ENCODE peak calls at places on chromosomes 11 and 22, in eight cellular contexts. Y, N, S, L, J, Z, D and A are unnamed samples.

GRCh38 chr22:42794551-42795510 is 62.2 kb downstream of the ARFGAP3 start:
- DNase-seq in Y (no peak), Z (no peak), N (no peak), L (no peak), S (no peak), J (peak), D (no peak), A (no peak)

GRCh38 chr22:39128508-39128907 is 24.0 kb downstream of the CBX7 start:
- DNase-seq in L (no peak), Z (no peak), J (no peak), S (no peak), Y (no peak), N (peak), D (no peak), A (no peak)

GRCh38 chr11:133904818-133905515 is 51.8 kb downstream of the IGSF9B start:
- DNase-seq in D (no peak), J (peak), Y (no peak), L (no peak), S (no peak), Z (no peak), N (no peak), A (no peak)

GRCh38 chr22:24208012-24208749 is 26.9 kb downstream of the SUSD2 start:
- DNase-seq in N (no peak), S (no peak), J (peak), Y (no peak), D (peak), Z (no peak), L (peak), A (no peak)

GRCh38 chr11:113906038-113906437 is 1.4 kb downstream of the HTR3B start:
- DNase-seq in S (no peak), L (peak), J (no peak), Y (no peak), N (no peak), D (no peak), Z (no peak), A (no peak)

GRCh38 chr11:79959318-79959717 is 518.5 kb upstream of the TENM4 start:
- DNase-seq in N (no peak), L (no peak), Y (no peak), D (no peak), S (no peak), J (no peak), Z (no peak), A (no peak)

GRCh38 chr11:65873280-65874156 is 918 bp upstream of the EFEMP2 start:
- DNase-seq in N (peak), D (peak), J (peak), Z (peak), L (peak), Y (peak), S (peak), A (peak)

GRCh38 chr22:47448231-47449035 is 686.0 kb downstream of the TBC1D22A start:
- DNase-seq in J (no peak), Z (no peak), D (no peak), N (no peak), L (no peak), Y (no peak), S (no peak), A (no peak)

GRCh38 chr11:78542007-78542406 is 32.7 kb downstream of the NARS2 start:
- DNase-seq in S (no peak), D (no peak), J (no peak), N (no peak), L (peak), Y (no peak), Z (no peak), A (no peak)

GRCh38 chr22:38032681-38033521 is 24.3 kb upstream of the PICK1 start:
- DNase-seq in N (no peak), L (peak), Y (no peak), S (peak), J (no peak), Z (no peak), D (no peak), A (no peak)

GRCh38 chr11:2761131-2762030 is 61.6 kb upstream of the KCNQ1OT1 start:
- DNase-seq in Y (peak), L (no peak), S (no peak), N (peak), D (no peak), Z (no peak), J (peak), A (peak)

GRCh38 chr11:30002157-30002556 is 14.7 kb downstream of the KCNA4 start:
- DNase-seq in Z (no peak), S (no peak), D (no peak), L (no peak), N (no peak), J (no peak), Y (no peak), A (no peak)

GRCh38 chr11:69123593-69124545 is 31.9 kb upstream of the SMIM38 start:
- DNase-seq in S (no peak), D (no peak), Y (no peak), L (no peak), N (no peak), J (no peak), Z (no peak), A (no peak)

GRCh38 chr22:36365020-36365411 is 22.8 kb downstream of the MYH9 start:
- DNase-seq in Y (no peak), S (no peak), L (peak), D (peak), J (peak), N (peak), Z (peak), A (peak)

GRCh38 chr11:113176971-113177370 is 137.4 kb upstream of the TTC12 start:
- DNase-seq in Z (no peak), Y (no peak), D (no peak), J (no peak), L (peak), N (no peak), S (no peak), A (no peak)

GRCh38 chr22:48885271-48885918 is 942.3 kb downstream of the BRD1 start:
- DNase-seq in Y (no peak), D (no peak), S (no peak), Z (no peak), L (no peak), N (no peak), J (peak), A (no peak)

GRCh38 chr11:7571640-7572000 is 57.8 kb downstream of the PPFIBP2 start:
- DNase-seq in Y (peak), Z (no peak), D (no peak), L (peak), N (no peak), S (peak), J (peak), A (no peak)

GRCh38 chr22:35322893-35323292 is 23.2 kb downstream of the TOM1 start:
- DNase-seq in L (no peak), N (no peak), Y (no peak), S (no peak), J (no peak), Z (no peak), D (no peak), A (no peak)

GRCh38 chr11:76591416-76591815 is 79.1 kb downstream of the LRRC32 start:
- DNase-seq in Z (no peak), D (no peak), S (no peak), Y (no peak), N (peak), L (no peak), J (no peak), A (no peak)

GRCh38 chr11:117825538-117826359 is 1.2 kb upstream of the FXYD2 start:
- DNase-seq in J (peak), N (peak), S (peak), D (no peak), Y (no peak), L (no peak), Z (no peak), A (no peak)

GRCh38 chr11:128323381-128323780 is 264.0 kb downstream of the ETS1 start:
- DNase-seq in Y (no peak), J (no peak), D (no peak), N (no peak), Z (no peak), S (no peak), L (peak), A (no peak)

GRCh38 chr11:128313931-128314330 is 273.4 kb downstream of the ETS1 start:
- DNase-seq in S (no peak), J (no peak), Z (no peak), N (no peak), D (no peak), Y (no peak), L (no peak), A (no peak)

GRCh38 chr11:128316541-128317206 is 270.7 kb downstream of the ETS1 start:
- DNase-seq in Y (no peak), S (no peak), Z (no peak), J (no peak), D (no peak), L (peak), N (no peak), A (no peak)

GRCh38 chr11:128315933-128316332 is 271.4 kb downstream of the ETS1 start:
- DNase-seq in D (no peak), S (no peak), J (no peak), Y (no peak), N (no peak), Z (no peak), L (no peak), A (no peak)

GRCh38 chr11:128318856-128319474 is 268.4 kb downstream of the ETS1 start:
- DNase-seq in Z (peak), L (no peak), N (no peak), J (no peak), S (no peak), D (no peak), Y (no peak), A (peak)
- TF ChIP-seq CTCF in Z (peak), L (no peak), N (no peak), J (no peak), S (no peak), D (no peak), Y (no peak), A (no peak)

GRCh38 chr11:57001674-57002401 is 13.1 kb downstream of the OR5AK2 start:
- DNase-seq in N (no peak), Z (no peak), J (no peak), S (no peak), L (peak), Y (no peak), D (no peak), A (no peak)
- TF ChIP-seq CTCF in N (no peak), Z (no peak), J (no peak), S (no peak), L (peak), Y (peak), D (no peak), A (no peak)

DNA sequence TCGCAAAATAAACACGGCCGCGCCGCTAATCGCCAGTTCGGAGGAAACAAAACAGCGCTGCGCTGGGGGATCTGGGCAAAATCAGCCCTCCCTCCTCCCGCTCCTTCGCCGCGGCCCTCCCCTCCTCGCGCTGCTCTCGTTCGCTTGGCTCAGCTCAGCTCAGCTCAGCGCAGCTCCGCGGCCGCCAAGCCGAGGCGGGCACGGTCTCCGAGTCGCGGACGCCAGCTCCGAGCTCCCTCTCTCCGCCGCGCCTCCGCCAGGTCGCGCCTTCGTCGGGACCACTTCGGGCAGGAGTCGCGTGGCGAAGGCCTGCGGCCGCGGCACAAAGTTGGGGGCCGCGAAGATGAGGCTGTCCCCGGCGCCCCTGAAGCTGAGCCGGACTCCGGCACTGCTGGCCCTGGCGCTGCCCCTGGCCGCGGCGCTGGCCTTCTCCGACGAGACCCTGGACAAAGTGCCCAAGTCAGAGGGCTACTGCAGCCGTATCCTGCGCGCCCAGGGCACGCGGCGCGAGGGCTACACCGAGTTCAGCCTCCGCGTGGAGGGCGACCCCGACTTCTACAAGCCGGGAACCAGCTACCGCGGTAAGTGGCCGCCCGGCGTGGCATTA is at the start of gene SPON1:
- DNase-seq in N (peak), Z (peak), L (peak), D (no peak), S (no peak), J (no peak), Y (peak), A (peak)
- TF ChIP-seq CTCF in N (no peak), Z (no peak), L (no peak), D (no peak), S (no peak), J (no peak), Y (no peak), A (no peak)

GRCh38 chr11:33713162-33713913 is 12.7 kb upstream of the C11orf91 start:
- DNase-seq in D (no peak), S (no peak), Z (no peak), Y (no peak), N (no peak), L (no peak), J (no peak), A (no peak)

GRCh38 chr11:33713914-33714398 is 13.3 kb upstream of the C11orf91 start:
- DNase-seq in N (no peak), J (no peak), Y (no peak), D (no peak), Z (no peak), S (no peak), L (no peak), A (no peak)

GRCh38 chr11:33719587-33719986 is 16.6 kb downstream of the CD59 start:
- DNase-seq in Y (no peak), L (no peak), S (no peak), Z (no peak), J (no peak), N (no peak), D (no peak), A (no peak)

GRCh38 chr11:33718441-33718840 is 17.8 kb downstream of the CD59 start:
- DNase-seq in Y (no peak), Z (no peak), J (no peak), N (no peak), L (no peak), D (no peak), S (no peak), A (no peak)

DNA sequence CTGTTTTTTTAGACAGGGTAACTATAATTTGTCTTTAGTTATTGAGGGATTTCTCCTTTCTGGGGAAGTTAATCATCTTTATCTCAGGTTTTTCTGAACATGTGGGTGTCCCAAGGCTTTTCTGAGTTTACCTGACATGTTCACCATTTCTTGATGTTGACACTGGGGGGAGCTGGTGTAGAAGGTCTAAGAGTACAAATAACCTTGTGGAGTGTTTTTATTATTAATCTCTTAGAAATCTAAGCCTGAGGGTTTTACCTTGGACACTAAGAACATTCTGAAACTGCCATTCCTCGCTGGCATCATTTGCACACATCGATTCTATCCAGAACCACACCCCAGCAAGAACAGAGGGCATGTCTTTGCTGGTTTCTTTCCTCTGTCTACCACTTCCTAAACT is 15.6 kb upstream of the C11orf91 start:
- DNase-seq in Y (no peak), J (no peak), S (no peak), L (peak), Z (no peak), N (no peak), D (no peak), A (no peak)
- TF ChIP-seq CTCF in Y (peak), J (peak), S (no peak), L (peak), Z (peak), N (no peak), D (no peak), A (no peak)

GRCh38 chr11:95584589-95584988 is 205.0 kb downstream of the FAM76B start:
- DNase-seq in S (no peak), L (no peak), J (no peak), N (no peak), Z (no peak), Y (no peak), D (no peak), A (no peak)
- TF ChIP-seq CTCF in S (no peak), L (no peak), J (no peak), N (no peak), Z (no peak), Y (no peak), D (no peak), A (no peak)

DNA sequence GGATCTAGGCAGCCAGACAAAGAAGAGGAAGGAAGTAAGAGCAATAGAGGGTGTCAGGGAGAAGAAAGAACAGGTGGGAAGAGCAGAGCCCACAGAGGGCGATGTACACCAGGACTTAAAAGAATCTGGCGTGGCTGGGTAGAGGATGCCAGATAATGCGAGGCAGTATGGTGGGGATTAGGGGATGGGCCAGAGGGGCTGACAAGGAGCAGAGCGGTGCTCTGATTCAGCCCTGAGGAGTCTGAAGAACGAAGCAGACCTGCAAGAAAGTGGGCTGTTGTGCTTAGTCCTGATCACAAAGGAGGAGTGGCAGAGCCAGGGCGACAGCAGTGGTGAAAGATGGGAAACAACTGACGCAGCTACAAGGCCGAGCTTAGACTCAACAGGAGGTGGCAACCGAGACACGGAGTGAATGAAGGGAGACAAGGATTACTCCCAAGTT is 163.7 kb downstream of the LARGE1 start:
- DNase-seq in D (no peak), S (no peak), J (no peak), L (no peak), Z (no peak), Y (no peak), N (no peak), A (no peak)
- TF ChIP-seq CTCF in D (no peak), S (no peak), J (no peak), L (no peak), Z (no peak), Y (no peak), N (no peak), A (no peak)

GRCh38 chr11:655036-655726 is 18.1 kb downstream of the DRD4 start:
- DNase-seq in N (no peak), Y (no peak), S (no peak), L (no peak), D (no peak), Z (no peak), J (no peak), A (no peak)
- TF ChIP-seq CTCF in N (no peak), Y (no peak), S (no peak), L (no peak), D (no peak), Z (no peak), J (no peak), A (no peak)

GRCh38 chr11:1042626-1043562 is 6.4 kb upstream of the MUC6 start:
- DNase-seq in N (peak), J (no peak), S (no peak), D (no peak), Y (no peak), L (no peak), Z (no peak), A (no peak)

GRCh38 chr11:1041149-1041467 is 4.6 kb upstream of the MUC6 start:
- DNase-seq in D (no peak), N (peak), S (no peak), Y (no peak), Z (no peak), J (no peak), L (no peak), A (no peak)

GRCh38 chr11:1040428-1041148 is 4.1 kb upstream of the MUC6 start:
- DNase-seq in S (no peak), L (peak), J (no peak), Z (no peak), N (peak), Y (no peak), D (no peak), A (no peak)

GRCh38 chr11:1041471-1041870 is 5.0 kb upstream of the MUC6 start:
- DNase-seq in S (no peak), Y (no peak), D (no peak), L (no peak), Z (no peak), J (no peak), N (peak), A (no peak)

DNA sequence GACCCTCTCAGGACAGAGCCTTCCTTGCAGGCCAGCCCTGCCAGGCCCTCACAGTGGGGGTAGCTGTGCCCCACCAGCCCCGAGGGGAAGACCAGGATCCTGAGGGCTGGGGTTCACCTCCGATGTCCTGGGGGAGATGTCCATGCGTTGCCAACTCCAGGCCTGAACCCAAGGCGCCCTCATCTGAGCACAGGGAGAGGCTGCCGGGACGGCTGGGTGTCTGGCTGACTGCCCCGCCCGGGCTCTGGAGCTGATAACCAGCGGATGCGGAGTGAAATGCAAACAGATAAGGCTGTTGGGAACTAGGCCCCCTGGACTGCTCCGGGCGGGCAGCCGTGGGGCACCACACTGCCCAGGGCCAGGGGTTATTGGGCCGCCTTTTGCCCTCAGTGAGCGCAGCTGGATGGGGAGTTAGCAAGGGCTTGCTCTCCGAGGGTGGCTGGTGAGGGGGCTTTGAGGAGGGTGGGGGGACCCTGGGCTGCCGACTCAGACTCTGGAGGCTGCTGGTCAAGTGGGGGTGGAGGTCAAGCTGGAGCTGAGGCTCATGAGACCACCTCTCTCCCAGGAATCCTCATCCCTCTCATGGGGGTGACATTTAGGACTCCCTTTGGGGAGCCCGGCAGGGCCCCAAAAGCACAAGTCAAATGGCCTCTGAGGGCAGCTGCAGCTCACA is 5.6 kb upstream of the MUC6 start:
- DNase-seq in L (no peak), Y (no peak), S (no peak), D (no peak), J (no peak), Z (no peak), N (peak), A (no peak)
- TF ChIP-seq CTCF in L (no peak), Y (no peak), S (no peak), D (no peak), J (no peak), Z (no peak), N (no peak), A (no peak)

GRCh38 chr22:40479126-40479800 is 108.9 kb downstream of the SGSM3 start:
- DNase-seq in L (no peak), N (no peak), Z (no peak), S (no peak), Y (no peak), D (no peak), J (no peak), A (no peak)
- TF ChIP-seq CTCF in L (no peak), N (no peak), Z (peak), S (no peak), Y (no peak), D (no peak), J (no peak), A (no peak)

DNA sequence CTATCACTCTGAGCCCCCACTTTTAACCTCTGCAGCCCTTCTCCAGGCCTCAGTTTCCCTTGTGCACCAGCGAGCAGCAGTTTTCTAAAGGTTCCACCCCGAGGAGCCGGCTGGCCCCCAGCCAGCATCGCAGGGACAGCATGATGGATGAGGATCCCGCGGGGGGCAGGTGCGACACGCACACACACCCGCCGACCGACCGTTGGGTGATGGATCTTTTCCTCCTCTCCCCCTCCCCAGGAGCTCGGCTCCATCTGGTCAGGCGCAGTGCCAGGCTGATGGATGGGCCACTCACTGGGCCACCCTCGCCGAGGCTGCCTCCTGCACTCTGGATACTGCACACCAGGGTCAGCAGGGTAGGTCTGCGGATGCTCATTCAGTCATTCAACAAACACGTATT is 12.8 kb upstream of the CABP7 start:
- DNase-seq in L (no peak), Z (no peak), S (no peak), D (no peak), Y (no peak), J (no peak), N (no peak), A (no peak)
- TF ChIP-seq CTCF in L (no peak), Z (no peak), S (no peak), D (no peak), Y (no peak), J (no peak), N (no peak), A (no peak)